ENCODE peak calls at places on chromosomes 1 and 21, in ten cellular contexts. One of them, this sample, is unnamed.
A peak's percentile ranks its signal among the peaks of the same experiment; 100 is the strongest.

GRCh38 chr1:247243738-247244137 is 12.1 kb upstream of the VN1R5 start:
- DNase-seq in GM23248: no peak
- DNase-seq in esophagus squamous epithelium: no peak
- DNase-seq in upper lobe of left lung: no peak
- DNase-seq in neural progenitor cell: no peak
- DNase-seq in NB4: no peak
- DNase-seq in astrocyte of the spinal cord: no peak
- DNase-seq in aorta: no peak
- DNase-seq in astrocyte of the cerebellum: no peak
- DNase-seq in adipocyte: no peak
- DNase-seq in this sample: no peak

GRCh38 chr21:42145569-42146250 is 73.2 kb upstream of the ABCG1 start:
- DNase-seq in GM23248: peak; percentile 72
- DNase-seq in esophagus squamous epithelium: no peak
- DNase-seq in upper lobe of left lung: peak; percentile 64
- DNase-seq in neural progenitor cell: peak; percentile 79
- DNase-seq in NB4: peak; percentile 73
- DNase-seq in astrocyte of the spinal cord: peak; percentile 45
- DNase-seq in aorta: no peak
- DNase-seq in astrocyte of the cerebellum: peak; percentile 29
- DNase-seq in adipocyte: peak; percentile 83
- DNase-seq in this sample: no peak

GRCh38 chr21:28142692-28143091 is 850.0 kb downstream of the LTN1 start:
- DNase-seq in GM23248: peak; percentile 82
- DNase-seq in esophagus squamous epithelium: no peak
- DNase-seq in upper lobe of left lung: no peak
- DNase-seq in neural progenitor cell: no peak
- DNase-seq in NB4: peak; percentile 34
- DNase-seq in astrocyte of the spinal cord: peak; percentile 73
- DNase-seq in aorta: no peak
- DNase-seq in astrocyte of the cerebellum: no peak
- DNase-seq in adipocyte: peak; percentile 66
- DNase-seq in this sample: peak; percentile 29

GRCh38 chr1:179016694-179017382 is 8.9 kb upstream of the FAM20B start:
- DNase-seq in GM23248: peak; percentile 93
- DNase-seq in esophagus squamous epithelium: peak; percentile 19
- DNase-seq in upper lobe of left lung: peak; percentile 96
- DNase-seq in neural progenitor cell: no peak
- DNase-seq in NB4: peak; percentile 79
- DNase-seq in astrocyte of the spinal cord: peak; percentile 94
- DNase-seq in aorta: peak; percentile 93
- DNase-seq in astrocyte of the cerebellum: peak; percentile 81
- DNase-seq in adipocyte: peak; percentile 94
- DNase-seq in this sample: peak; percentile 89

GRCh38 chr1:206949208-206949607 is 2.9 kb upstream of the PIGR start:
- DNase-seq in GM23248: no peak
- DNase-seq in esophagus squamous epithelium: no peak
- DNase-seq in upper lobe of left lung: no peak
- DNase-seq in neural progenitor cell: no peak
- DNase-seq in NB4: no peak
- DNase-seq in astrocyte of the spinal cord: no peak
- DNase-seq in aorta: no peak
- DNase-seq in astrocyte of the cerebellum: no peak
- DNase-seq in adipocyte: no peak
- DNase-seq in this sample: no peak

GRCh38 chr1:60963167-60963909 is 119.0 kb upstream of the NFIA start:
- DNase-seq in GM23248: no peak
- DNase-seq in esophagus squamous epithelium: no peak
- DNase-seq in upper lobe of left lung: no peak
- DNase-seq in neural progenitor cell: no peak
- DNase-seq in NB4: no peak
- DNase-seq in astrocyte of the spinal cord: peak; percentile 75
- DNase-seq in aorta: no peak
- DNase-seq in astrocyte of the cerebellum: no peak
- DNase-seq in adipocyte: no peak
- DNase-seq in this sample: peak; percentile 47

GRCh38 chr21:17436626-17437111 is 76.2 kb upstream of the CXADR start:
- DNase-seq in GM23248: no peak
- DNase-seq in esophagus squamous epithelium: no peak
- DNase-seq in upper lobe of left lung: no peak
- DNase-seq in neural progenitor cell: peak; percentile 51
- DNase-seq in NB4: no peak
- DNase-seq in astrocyte of the spinal cord: no peak
- DNase-seq in aorta: no peak
- DNase-seq in astrocyte of the cerebellum: no peak
- DNase-seq in adipocyte: no peak
- DNase-seq in this sample: no peak

GRCh38 chr21:44755227-44755626 is 43.9 kb upstream of the TSPEAR start:
- DNase-seq in GM23248: no peak
- DNase-seq in esophagus squamous epithelium: no peak
- DNase-seq in upper lobe of left lung: no peak
- DNase-seq in neural progenitor cell: no peak
- DNase-seq in NB4: no peak
- DNase-seq in astrocyte of the spinal cord: peak; percentile 73
- DNase-seq in aorta: no peak
- DNase-seq in astrocyte of the cerebellum: no peak
- DNase-seq in adipocyte: no peak
- DNase-seq in this sample: no peak

GRCh38 chr1:178961868-178962267 is 63.8 kb upstream of the FAM20B start:
- DNase-seq in GM23248: no peak
- DNase-seq in esophagus squamous epithelium: no peak
- DNase-seq in upper lobe of left lung: no peak
- DNase-seq in neural progenitor cell: no peak
- DNase-seq in NB4: no peak
- DNase-seq in astrocyte of the spinal cord: no peak
- DNase-seq in aorta: no peak
- DNase-seq in astrocyte of the cerebellum: no peak
- DNase-seq in adipocyte: no peak
- DNase-seq in this sample: no peak

GRCh38 chr1:207079706-207080246 is 8.9 kb upstream of the C4BPB start:
- DNase-seq in GM23248: no peak
- DNase-seq in esophagus squamous epithelium: no peak
- DNase-seq in upper lobe of left lung: peak; percentile 29
- DNase-seq in neural progenitor cell: no peak
- DNase-seq in NB4: no peak
- DNase-seq in astrocyte of the spinal cord: no peak
- DNase-seq in aorta: no peak
- DNase-seq in astrocyte of the cerebellum: no peak
- DNase-seq in adipocyte: no peak
- DNase-seq in this sample: no peak

GRCh38 chr1:112358798-112359408 is 37.1 kb upstream of the CTTNBP2NL start:
- DNase-seq in GM23248: peak; percentile 78
- DNase-seq in esophagus squamous epithelium: no peak
- DNase-seq in upper lobe of left lung: peak; percentile 75
- DNase-seq in neural progenitor cell: peak; percentile 65
- DNase-seq in NB4: peak; percentile 34
- DNase-seq in astrocyte of the spinal cord: peak; percentile 37
- DNase-seq in aorta: peak; percentile 82
- DNase-seq in astrocyte of the cerebellum: no peak
- DNase-seq in adipocyte: peak; percentile 83
- DNase-seq in this sample: no peak

DNA sequence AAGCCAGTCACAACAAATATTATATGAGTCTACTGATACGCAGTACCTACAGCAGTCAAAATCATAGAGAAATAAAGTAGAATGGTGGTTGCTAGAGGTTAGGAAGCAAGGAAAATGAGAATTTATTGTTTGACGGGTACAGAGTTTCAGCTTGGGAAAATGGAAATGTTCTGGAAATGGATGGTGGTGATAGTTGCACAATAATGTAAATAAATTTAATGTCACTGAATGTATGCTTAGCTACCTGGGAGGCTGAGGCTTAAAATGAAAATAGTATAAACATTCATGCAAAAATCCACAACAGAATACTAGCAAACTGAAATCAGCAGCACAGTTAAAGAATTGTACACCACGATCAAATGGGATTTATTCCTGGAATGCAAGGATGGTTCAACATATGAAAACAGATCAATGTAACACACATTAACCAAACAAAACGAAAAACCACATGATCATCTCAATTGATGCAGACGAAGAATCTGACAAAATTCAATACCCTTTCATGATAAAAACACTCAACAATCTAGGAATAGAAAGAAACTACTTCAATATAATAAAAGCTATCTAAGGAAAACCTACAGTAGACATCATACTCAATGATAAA is 10.7 kb downstream of the TUT4 start:
- DNase-seq in GM23248: peak; percentile 8
- DNase-seq in esophagus squamous epithelium: no peak
- DNase-seq in upper lobe of left lung: no peak
- DNase-seq in neural progenitor cell: no peak
- DNase-seq in NB4: no peak
- DNase-seq in astrocyte of the spinal cord: peak; percentile 10
- DNase-seq in aorta: no peak
- DNase-seq in astrocyte of the cerebellum: no peak
- DNase-seq in adipocyte: no peak
- DNase-seq in this sample: no peak
- H3K4me3 ChIP-seq in GM23248: no peak overlapping the region
- H3K4me3 ChIP-seq in esophagus squamous epithelium: no peak overlapping the region
- H3K4me3 ChIP-seq in upper lobe of left lung: no peak overlapping the region
- H3K4me3 ChIP-seq in neural progenitor cell: no peak overlapping the region
- H3K4me3 ChIP-seq in NB4: no peak overlapping the region
- H3K4me3 ChIP-seq in astrocyte of the spinal cord: no peak overlapping the region
- H3K4me3 ChIP-seq in aorta: no peak overlapping the region
- H3K4me3 ChIP-seq in astrocyte of the cerebellum: no peak overlapping the region
- H3K4me3 ChIP-seq in adipocyte: peak overlapping the region; percentile 36
- H3K4me3 ChIP-seq in this sample: no peak overlapping the region

GRCh38 chr1:236657398-236657797 is 28.9 kb upstream of the ACTN2 start:
- DNase-seq in GM23248: no peak
- DNase-seq in esophagus squamous epithelium: no peak
- DNase-seq in upper lobe of left lung: no peak
- DNase-seq in neural progenitor cell: no peak
- DNase-seq in NB4: no peak
- DNase-seq in astrocyte of the spinal cord: no peak
- DNase-seq in aorta: no peak
- DNase-seq in astrocyte of the cerebellum: no peak
- DNase-seq in adipocyte: no peak
- DNase-seq in this sample: no peak
- H3K4me3 ChIP-seq in GM23248: no peak overlapping the region
- H3K4me3 ChIP-seq in esophagus squamous epithelium: no peak overlapping the region
- H3K4me3 ChIP-seq in upper lobe of left lung: no peak overlapping the region
- H3K4me3 ChIP-seq in neural progenitor cell: no peak overlapping the region
- H3K4me3 ChIP-seq in NB4: no peak overlapping the region
- H3K4me3 ChIP-seq in astrocyte of the spinal cord: no peak overlapping the region
- H3K4me3 ChIP-seq in aorta: no peak overlapping the region
- H3K4me3 ChIP-seq in astrocyte of the cerebellum: no peak overlapping the region
- H3K4me3 ChIP-seq in adipocyte: no peak overlapping the region
- H3K4me3 ChIP-seq in this sample: no peak overlapping the region

GRCh38 chr1:240234477-240235225 is 143.0 kb downstream of the FMN2 start:
- DNase-seq in GM23248: peak; percentile 84
- DNase-seq in esophagus squamous epithelium: no peak
- DNase-seq in upper lobe of left lung: no peak
- DNase-seq in neural progenitor cell: no peak
- DNase-seq in NB4: no peak
- DNase-seq in astrocyte of the spinal cord: peak; percentile 49
- DNase-seq in aorta: no peak
- DNase-seq in astrocyte of the cerebellum: no peak
- DNase-seq in adipocyte: peak; percentile 56
- DNase-seq in this sample: peak; percentile 64
- H3K4me3 ChIP-seq in GM23248: no peak overlapping the region
- H3K4me3 ChIP-seq in esophagus squamous epithelium: no peak overlapping the region
- H3K4me3 ChIP-seq in upper lobe of left lung: no peak overlapping the region
- H3K4me3 ChIP-seq in neural progenitor cell: no peak overlapping the region
- H3K4me3 ChIP-seq in NB4: no peak overlapping the region
- H3K4me3 ChIP-seq in astrocyte of the spinal cord: no peak overlapping the region
- H3K4me3 ChIP-seq in aorta: no peak overlapping the region
- H3K4me3 ChIP-seq in astrocyte of the cerebellum: no peak overlapping the region
- H3K4me3 ChIP-seq in adipocyte: no peak overlapping the region
- H3K4me3 ChIP-seq in this sample: no peak overlapping the region

GRCh38 chr1:8651236-8651890 is 166.1 kb downstream of the RERE start:
- DNase-seq in GM23248: no peak
- DNase-seq in esophagus squamous epithelium: no peak
- DNase-seq in upper lobe of left lung: no peak
- DNase-seq in neural progenitor cell: no peak
- DNase-seq in NB4: no peak
- DNase-seq in astrocyte of the spinal cord: no peak
- DNase-seq in aorta: no peak
- DNase-seq in astrocyte of the cerebellum: no peak
- DNase-seq in adipocyte: no peak
- DNase-seq in this sample: no peak

GRCh38 chr1:8652607-8653046 is 164.8 kb downstream of the RERE start:
- DNase-seq in GM23248: no peak
- DNase-seq in esophagus squamous epithelium: no peak
- DNase-seq in upper lobe of left lung: no peak
- DNase-seq in neural progenitor cell: no peak
- DNase-seq in NB4: no peak
- DNase-seq in astrocyte of the spinal cord: no peak
- DNase-seq in aorta: no peak
- DNase-seq in astrocyte of the cerebellum: no peak
- DNase-seq in adipocyte: no peak
- DNase-seq in this sample: no peak

GRCh38 chr1:8651962-8652361 is 165.5 kb downstream of the RERE start:
- DNase-seq in GM23248: no peak
- DNase-seq in esophagus squamous epithelium: no peak
- DNase-seq in upper lobe of left lung: no peak
- DNase-seq in neural progenitor cell: no peak
- DNase-seq in NB4: no peak
- DNase-seq in astrocyte of the spinal cord: no peak
- DNase-seq in aorta: no peak
- DNase-seq in astrocyte of the cerebellum: no peak
- DNase-seq in adipocyte: no peak
- DNase-seq in this sample: no peak

GRCh38 chr1:8649875-8650274 is 167.6 kb downstream of the RERE start:
- DNase-seq in GM23248: no peak
- DNase-seq in esophagus squamous epithelium: no peak
- DNase-seq in upper lobe of left lung: no peak
- DNase-seq in neural progenitor cell: no peak
- DNase-seq in NB4: no peak
- DNase-seq in astrocyte of the spinal cord: no peak
- DNase-seq in aorta: no peak
- DNase-seq in astrocyte of the cerebellum: no peak
- DNase-seq in adipocyte: no peak
- DNase-seq in this sample: no peak

DNA sequence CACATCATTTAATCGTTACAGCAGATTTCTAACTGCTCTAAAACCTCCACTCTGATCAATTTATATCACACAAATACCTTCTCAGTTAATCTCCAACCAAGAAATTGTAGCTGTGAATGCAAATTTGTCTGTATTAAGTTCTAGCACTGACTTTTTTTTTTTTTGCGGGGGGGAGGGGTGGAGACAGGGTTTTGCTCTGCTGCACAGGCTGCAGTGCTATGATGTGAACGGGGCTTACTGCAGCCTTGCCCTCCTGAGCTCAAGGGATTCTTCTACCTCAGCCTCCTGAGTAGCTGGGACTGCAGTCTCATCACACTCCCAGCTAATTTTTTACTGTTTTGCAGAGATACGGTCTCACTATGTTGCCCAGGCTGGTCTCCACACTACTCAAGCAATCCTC is 163.6 kb downstream of the RERE start:
- DNase-seq in GM23248: no peak
- DNase-seq in esophagus squamous epithelium: no peak
- DNase-seq in upper lobe of left lung: no peak
- DNase-seq in neural progenitor cell: no peak
- DNase-seq in NB4: no peak
- DNase-seq in astrocyte of the spinal cord: no peak
- DNase-seq in aorta: no peak
- DNase-seq in astrocyte of the cerebellum: no peak
- DNase-seq in adipocyte: no peak
- DNase-seq in this sample: no peak
- H3K4me3 ChIP-seq in GM23248: no peak overlapping the region
- H3K4me3 ChIP-seq in esophagus squamous epithelium: no peak overlapping the region
- H3K4me3 ChIP-seq in upper lobe of left lung: no peak overlapping the region
- H3K4me3 ChIP-seq in neural progenitor cell: no peak overlapping the region
- H3K4me3 ChIP-seq in NB4: no peak overlapping the region
- H3K4me3 ChIP-seq in astrocyte of the spinal cord: no peak overlapping the region
- H3K4me3 ChIP-seq in aorta: no peak overlapping the region
- H3K4me3 ChIP-seq in astrocyte of the cerebellum: no peak overlapping the region
- H3K4me3 ChIP-seq in adipocyte: no peak overlapping the region
- H3K4me3 ChIP-seq in this sample: no peak overlapping the region